ENCODE peak calls at places on chromosomes 13 and 19, in six cellular contexts. One of them, this sample, is unnamed.

GRCh38 chr13:99062593-99062992 is 84.7 kb upstream of the DOCK9 start:
- DNase-seq in AG09309: peak; percentile 49
- DNase-seq in AG04449: no peak
- DNase-seq in HCT116: no peak
- DNase-seq in Caco-2: no peak
- DNase-seq in IMR-90: peak; percentile 30
- DNase-seq in this sample: peak; percentile 41

GRCh38 chr19:8663920-8664670 is 33.7 kb downstream of the NFILZ start:
- DNase-seq in AG04449: no peak
- DNase-seq in HCT116: no peak
- DNase-seq in IMR-90: no peak
- DNase-seq in AG09309: no peak
- DNase-seq in Caco-2: no peak
- DNase-seq in this sample: no peak

GRCh38 chr13:58953638-58954037 is 1210.1 kb downstream of the DIAPH3 start:
- DNase-seq in IMR-90: no peak
- DNase-seq in HCT116: no peak
- DNase-seq in AG04449: no peak
- DNase-seq in AG09309: no peak
- DNase-seq in Caco-2: no peak
- DNase-seq in this sample: no peak

GRCh38 chr19:27741236-27741635 is 1471.7 kb downstream of the UQCRFS1 start:
- DNase-seq in Caco-2: no peak
- DNase-seq in AG09309: no peak
- DNase-seq in AG04449: no peak
- DNase-seq in HCT116: no peak
- DNase-seq in IMR-90: no peak
- DNase-seq in this sample: no peak

GRCh38 chr13:23956106-23956505 is 58.8 kb upstream of the C1QTNF9B start:
- DNase-seq in AG09309: no peak
- DNase-seq in IMR-90: peak; percentile 55
- DNase-seq in HCT116: peak; percentile 31
- DNase-seq in AG04449: no peak
- DNase-seq in Caco-2: no peak
- DNase-seq in this sample: peak; percentile 41

GRCh38 chr19:33063356-33064116 is 1.2 kb downstream of the RHPN2 start:
- DNase-seq in IMR-90: peak; percentile 30
- DNase-seq in AG09309: no peak
- DNase-seq in Caco-2: no peak
- DNase-seq in AG04449: no peak
- DNase-seq in HCT116: no peak
- DNase-seq in this sample: peak; percentile 43

GRCh38 chr19:36160821-36161596 is 8.8 kb upstream of the COX7A1 start:
- DNase-seq in IMR-90: no peak
- DNase-seq in AG09309: no peak
- DNase-seq in HCT116: no peak
- DNase-seq in Caco-2: no peak
- DNase-seq in AG04449: no peak
- DNase-seq in this sample: no peak

GRCh38 chr13:90414691-90415596 is 932.5 kb upstream of the MIR17HG start:
- DNase-seq in IMR-90: peak; percentile 81
- DNase-seq in AG04449: peak; percentile 7
- DNase-seq in AG09309: no peak
- DNase-seq in HCT116: peak; percentile 4
- DNase-seq in Caco-2: no peak
- DNase-seq in this sample: peak; percentile 67

GRCh38 chr13:100300213-100300612 is 211.3 kb downstream of the PCCA start:
- DNase-seq in AG04449: no peak
- DNase-seq in IMR-90: no peak
- DNase-seq in AG09309: no peak
- DNase-seq in HCT116: no peak
- DNase-seq in Caco-2: no peak
- DNase-seq in this sample: no peak

GRCh38 chr13:50740052-50740741 is 103.3 kb downstream of the DLEU7 start:
- DNase-seq in Caco-2: no peak
- DNase-seq in AG09309: peak; percentile 42
- DNase-seq in IMR-90: no peak
- DNase-seq in AG04449: no peak
- DNase-seq in HCT116: no peak
- DNase-seq in this sample: no peak

GRCh38 chr13:22218784-22219183 is 547.9 kb downstream of the FGF9 start:
- DNase-seq in Caco-2: no peak
- DNase-seq in AG09309: no peak
- DNase-seq in HCT116: no peak
- DNase-seq in AG04449: no peak
- DNase-seq in IMR-90: no peak
- DNase-seq in this sample: no peak

GRCh38 chr19:31255174-31255862 is 93.9 kb downstream of the TSHZ3 start:
- DNase-seq in Caco-2: no peak
- DNase-seq in AG04449: no peak
- DNase-seq in IMR-90: no peak
- DNase-seq in HCT116: no peak
- DNase-seq in AG09309: no peak
- DNase-seq in this sample: no peak

GRCh38 chr13:94345374-94346195 is 133.9 kb downstream of the DCT start:
- DNase-seq in AG04449: no peak
- DNase-seq in Caco-2: no peak
- DNase-seq in HCT116: no peak
- DNase-seq in IMR-90: peak; percentile 44
- DNase-seq in AG09309: no peak
- DNase-seq in this sample: peak; percentile 70

GRCh38 chr19:33673258-33673875 is 51.6 kb downstream of the CHST8 start:
- DNase-seq in Caco-2: no peak
- DNase-seq in IMR-90: no peak
- DNase-seq in AG09309: no peak
- DNase-seq in HCT116: no peak
- DNase-seq in AG04449: no peak
- DNase-seq in this sample: no peak

GRCh38 chr13:112977091-112977490 is 8.1 kb downstream of the MCF2L start:
- DNase-seq in IMR-90: no peak
- DNase-seq in AG04449: no peak
- DNase-seq in Caco-2: no peak
- DNase-seq in HCT116: no peak
- DNase-seq in AG09309: no peak
- DNase-seq in this sample: no peak

GRCh38 chr13:72637561-72637960 is 89.9 kb downstream of the MZT1 start:
- DNase-seq in AG09309: no peak
- DNase-seq in IMR-90: no peak
- DNase-seq in HCT116: no peak
- DNase-seq in AG04449: no peak
- DNase-seq in Caco-2: no peak
- DNase-seq in this sample: no peak

GRCh38 chr19:15400521-15401396 is 18.0 kb downstream of the AKAP8L start:
- DNase-seq in IMR-90: no peak
- DNase-seq in AG09309: no peak
- DNase-seq in AG04449: no peak
- DNase-seq in Caco-2: no peak
- DNase-seq in HCT116: no peak
- DNase-seq in this sample: no peak

GRCh38 chr19:19528721-19529490 is at the start of gene YJEFN3:
- DNase-seq in AG09309: no peak
- DNase-seq in AG04449: no peak
- DNase-seq in HCT116: no peak
- DNase-seq in Caco-2: no peak
- DNase-seq in IMR-90: peak; percentile 19
- DNase-seq in this sample: no peak

GRCh38 chr13:20065516-20065915 is 95.3 kb downstream of the GJA3 start:
- DNase-seq in HCT116: no peak
- DNase-seq in IMR-90: no peak
- DNase-seq in AG09309: no peak
- DNase-seq in Caco-2: no peak
- DNase-seq in AG04449: no peak
- DNase-seq in this sample: no peak

GRCh38 chr19:2054763-2055162 is 3.7 kb upstream of the MKNK2 start:
- DNase-seq in Caco-2: no peak
- DNase-seq in IMR-90: no peak
- DNase-seq in AG04449: no peak
- DNase-seq in AG09309: no peak
- DNase-seq in HCT116: no peak
- DNase-seq in this sample: no peak

GRCh38 chr19:2053601-2054389 is 2.8 kb upstream of the MKNK2 start:
- DNase-seq in AG09309: no peak
- DNase-seq in HCT116: no peak
- DNase-seq in IMR-90: peak; percentile 23
- DNase-seq in Caco-2: no peak
- DNase-seq in AG04449: no peak
- DNase-seq in this sample: peak; percentile 95

GRCh38 chr19:2057484-2058469 is 6.7 kb upstream of the MKNK2 start:
- DNase-seq in IMR-90: no peak
- DNase-seq in AG04449: no peak
- DNase-seq in HCT116: no peak
- DNase-seq in AG09309: no peak
- DNase-seq in Caco-2: no peak
- DNase-seq in this sample: no peak

GRCh38 chr19:2056810-2057192 is 5.8 kb upstream of the MKNK2 start:
- DNase-seq in AG04449: no peak
- DNase-seq in AG09309: no peak
- DNase-seq in HCT116: no peak
- DNase-seq in Caco-2: no peak
- DNase-seq in IMR-90: no peak
- DNase-seq in this sample: no peak

DNA sequence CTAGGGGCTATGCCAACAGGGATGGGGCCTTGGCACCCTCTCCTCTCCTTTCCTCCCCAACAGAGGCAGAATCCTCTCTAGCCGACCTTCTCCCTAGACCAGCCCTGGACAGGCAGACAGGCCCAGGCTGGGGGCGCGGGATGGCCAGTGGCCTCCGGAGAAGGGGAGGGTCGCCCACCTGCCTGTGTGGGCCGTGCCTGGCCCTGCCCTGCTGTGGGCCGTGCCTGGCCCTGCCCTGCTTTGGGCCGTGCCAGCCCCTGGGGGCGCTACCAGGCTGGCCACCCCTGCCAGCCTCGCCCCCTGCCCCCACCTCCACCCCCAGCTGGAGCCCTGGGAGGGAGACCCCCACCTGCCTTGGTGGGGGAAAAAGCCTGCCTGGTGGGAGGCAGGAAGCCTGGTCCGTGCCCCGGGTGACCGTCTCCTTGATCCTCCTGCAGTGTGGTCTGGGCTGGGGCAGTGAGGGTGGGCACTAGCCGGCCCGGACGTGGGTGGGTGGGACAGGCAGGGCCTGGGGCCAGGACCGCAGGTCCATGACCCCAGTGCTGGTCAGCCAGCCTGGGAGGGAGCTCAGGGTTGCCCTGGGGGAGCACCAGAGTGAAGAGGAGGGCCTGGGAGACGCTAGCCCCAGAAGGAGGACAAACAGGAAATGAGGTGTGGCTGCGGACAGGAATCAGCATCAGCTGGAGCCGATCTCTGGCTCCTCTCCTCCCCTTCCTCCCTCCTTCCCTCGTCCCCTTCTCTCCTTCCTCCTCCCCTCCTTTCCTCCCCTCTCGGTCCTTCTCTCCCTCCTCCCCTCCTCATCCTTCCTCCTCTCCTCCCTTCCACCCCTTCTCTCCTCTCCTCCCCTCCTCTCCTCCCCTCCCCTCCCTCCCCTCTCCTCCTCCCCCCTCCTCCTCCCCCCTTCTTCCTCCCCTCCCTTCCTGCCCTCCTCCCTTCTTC is 5.1 kb upstream of the MKNK2 start:
- DNase-seq in HCT116: peak; percentile 53
- DNase-seq in IMR-90: peak; percentile 64
- DNase-seq in Caco-2: no peak
- DNase-seq in AG04449: no peak
- DNase-seq in AG09309: peak; percentile 49
- DNase-seq in this sample: peak; percentile 80
- H3K4me3 ChIP-seq in HCT116: peak overlapping the region; percentile 56
- H3K4me3 ChIP-seq in IMR-90: no peak overlapping the region
- H3K4me3 ChIP-seq in Caco-2: no peak overlapping the region
- H3K4me3 ChIP-seq in AG04449: peak overlapping the region; percentile 32
- H3K4me3 ChIP-seq in AG09309: peak overlapping the region; percentile 44
- H3K4me3 ChIP-seq in this sample: no peak overlapping the region

GRCh38 chr19:35090795-35091214 is 24.8 kb upstream of the FXYD3 start:
- DNase-seq in HCT116: no peak
- DNase-seq in IMR-90: no peak
- DNase-seq in AG04449: no peak
- DNase-seq in AG09309: no peak
- DNase-seq in Caco-2: no peak
- DNase-seq in this sample: no peak
- H3K4me3 ChIP-seq in HCT116: no peak overlapping the region
- H3K4me3 ChIP-seq in IMR-90: no peak overlapping the region
- H3K4me3 ChIP-seq in AG04449: no peak overlapping the region
- H3K4me3 ChIP-seq in AG09309: no peak overlapping the region
- H3K4me3 ChIP-seq in Caco-2: no peak overlapping the region
- H3K4me3 ChIP-seq in this sample: no peak overlapping the region

DNA sequence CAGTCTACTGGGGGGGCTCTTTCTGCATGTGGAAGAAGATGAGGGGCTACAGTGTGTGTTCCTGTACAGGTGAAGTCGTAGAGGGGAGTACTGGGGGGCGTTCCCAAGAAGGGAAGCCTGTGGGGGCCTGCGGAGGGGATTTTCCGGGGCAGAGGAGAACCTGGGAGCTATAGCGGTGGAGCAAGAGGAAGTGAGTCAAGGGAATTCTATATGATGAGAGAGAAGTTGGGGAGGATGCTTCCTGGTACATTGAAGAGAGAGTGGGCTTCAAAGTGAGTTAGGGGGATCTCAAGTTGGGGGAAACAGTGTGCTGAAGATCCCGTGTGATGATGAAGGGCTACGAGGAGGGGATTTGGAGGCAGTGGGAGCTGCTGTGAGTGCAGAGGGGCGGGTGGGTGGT is 1.9 kb upstream of the CACNG8 start:
- DNase-seq in IMR-90: no peak
- DNase-seq in HCT116: no peak
- DNase-seq in Caco-2: no peak
- DNase-seq in AG04449: no peak
- DNase-seq in AG09309: no peak
- DNase-seq in this sample: no peak
- H3K4me3 ChIP-seq in IMR-90: no peak overlapping the region
- H3K4me3 ChIP-seq in HCT116: no peak overlapping the region
- H3K4me3 ChIP-seq in Caco-2: no peak overlapping the region
- H3K4me3 ChIP-seq in AG04449: no peak overlapping the region
- H3K4me3 ChIP-seq in AG09309: no peak overlapping the region
- H3K4me3 ChIP-seq in this sample: peak overlapping the region; percentile 76

GRCh38 chr19:35105411-35106290 is 10.0 kb upstream of the FXYD3 start:
- DNase-seq in AG04449: no peak
- DNase-seq in IMR-90: no peak
- DNase-seq in Caco-2: no peak
- DNase-seq in HCT116: no peak
- DNase-seq in AG09309: no peak
- DNase-seq in this sample: no peak

GRCh38 chr19:35105047-35105410 is 10.6 kb upstream of the FXYD3 start:
- DNase-seq in AG09309: no peak
- DNase-seq in IMR-90: no peak
- DNase-seq in AG04449: no peak
- DNase-seq in HCT116: no peak
- DNase-seq in Caco-2: no peak
- DNase-seq in this sample: no peak

GRCh38 chr19:35107541-35107939 is 8.1 kb upstream of the FXYD3 start:
- DNase-seq in Caco-2: peak; percentile 59
- DNase-seq in HCT116: peak; percentile 78
- DNase-seq in AG04449: no peak
- DNase-seq in IMR-90: no peak
- DNase-seq in AG09309: no peak
- DNase-seq in this sample: peak; percentile 58

GRCh38 chr19:35106898-35107540 is 8.6 kb upstream of the FXYD3 start:
- DNase-seq in HCT116: no peak
- DNase-seq in AG09309: no peak
- DNase-seq in AG04449: no peak
- DNase-seq in IMR-90: no peak
- DNase-seq in Caco-2: no peak
- DNase-seq in this sample: no peak

DNA sequence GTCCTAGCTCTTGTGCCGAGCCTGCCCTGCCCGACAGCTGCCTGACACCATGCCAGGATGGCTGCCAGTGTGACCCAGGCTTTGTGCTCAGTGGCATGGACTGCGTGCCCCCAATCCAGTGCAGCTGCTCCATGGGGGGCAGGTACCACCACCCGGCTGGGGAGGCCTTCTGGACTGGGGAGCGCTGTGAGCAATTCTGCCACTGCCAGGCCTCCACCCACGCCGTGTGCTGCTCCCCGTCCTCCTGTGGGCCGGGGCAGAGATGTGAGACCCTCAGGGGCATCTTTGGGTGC is 9.4 kb upstream of the FXYD3 start:
- DNase-seq in Caco-2: no peak
- DNase-seq in HCT116: no peak
- DNase-seq in AG09309: no peak
- DNase-seq in IMR-90: no peak
- DNase-seq in AG04449: no peak
- DNase-seq in this sample: no peak
- H3K4me3 ChIP-seq in Caco-2: no peak overlapping the region
- H3K4me3 ChIP-seq in HCT116: no peak overlapping the region
- H3K4me3 ChIP-seq in AG09309: no peak overlapping the region
- H3K4me3 ChIP-seq in IMR-90: no peak overlapping the region
- H3K4me3 ChIP-seq in AG04449: no peak overlapping the region
- H3K4me3 ChIP-seq in this sample: no peak overlapping the region

This sample was measured in fibroblast of pulmonary artery.